ENCODE peak calls at places on chromosomes 16 and 17, in seven cellular contexts. C, S, M, L, K, H and X are unnamed samples.

GRCh38 chr17:42891539-42892152 is 9.0 kb upstream of the G6PC1 start:
- DNase-seq in K (peak), C (no peak), L (peak), S (peak), M (no peak), H (no peak), X (peak)

GRCh38 chr17:78993241-78993956 is 13.7 kb upstream of the LGALS3BP start:
- DNase-seq in S (no peak), L (no peak), M (peak), H (peak), C (no peak), K (peak), X (peak)

GRCh38 chr17:5281814-5282638 is at the start of gene RABEP1:
- DNase-seq in C (peak), K (peak), S (peak), L (peak), H (peak), M (peak), X (peak)

GRCh38 chr16:81564368-81565060 is 119.9 kb downstream of the CMIP start:
- DNase-seq in S (no peak), M (no peak), L (no peak), H (no peak), C (no peak), K (no peak), X (no peak)

GRCh38 chr17:50908860-50909764 is 43.0 kb upstream of the TOB1 start:
- DNase-seq in M (no peak), C (peak), H (peak), S (no peak), K (peak), L (peak), X (no peak)

GRCh38 chr16:54287758-54288591 is 1.4 kb upstream of the IRX3 start:
- DNase-seq in C (no peak), M (peak), S (no peak), K (no peak), L (peak), H (no peak), X (no peak)

GRCh38 chr17:81388612-81389367 is 6.5 kb upstream of the BAHCC1 start:
- DNase-seq in C (no peak), L (peak), H (no peak), M (no peak), S (no peak), K (no peak), X (no peak)

GRCh38 chr16:35523991-35524390 is 2064.6 kb downstream of the TP53TG3F start:
- DNase-seq in K (no peak), M (no peak), S (no peak), L (no peak), C (no peak), H (no peak), X (no peak)

GRCh38 chr17:10243905-10244844 is 45.8 kb upstream of the GAS7 start:
- DNase-seq in K (no peak), M (no peak), H (no peak), S (no peak), L (no peak), C (peak), X (no peak)

GRCh38 chr16:86676216-86676800 is 98.0 kb downstream of the FOXL1 start:
- DNase-seq in M (no peak), S (no peak), L (no peak), C (no peak), K (no peak), H (no peak), X (no peak)

GRCh38 chr17:60139438-60140285 is 10.1 kb upstream of the CA4 start:
- DNase-seq in H (peak), K (peak), C (peak), S (no peak), L (peak), M (peak), X (peak)

GRCh38 chr17:45398800-45399199 is 33.9 kb downstream of the ARHGAP27 start:
- DNase-seq in K (no peak), S (no peak), M (no peak), H (no peak), L (no peak), C (no peak), X (no peak)

GRCh38 chr17:72171703-72172670 is 51.2 kb downstream of the SOX9 start:
- DNase-seq in M (no peak), S (no peak), L (no peak), C (no peak), H (no peak), K (no peak), X (no peak)

GRCh38 chr16:85003723-85004586 is 7.4 kb downstream of the ZDHHC7 start:
- DNase-seq in L (peak), M (no peak), S (no peak), H (no peak), K (peak), C (no peak), X (no peak)
- H3K27ac ChIP-seq in L (peak), M (no peak), S (peak), H (peak), K (peak), C (peak), X (peak)

GRCh38 chr16:31876955-31877828 is 3.6 kb downstream of the ZNF267 start:
- DNase-seq in K (no peak), H (no peak), L (no peak), S (no peak), C (no peak), M (no peak), X (no peak)
- H3K27ac ChIP-seq in K (no peak), H (peak), L (peak), S (peak), C (peak), M (no peak), X (peak)

DNA sequence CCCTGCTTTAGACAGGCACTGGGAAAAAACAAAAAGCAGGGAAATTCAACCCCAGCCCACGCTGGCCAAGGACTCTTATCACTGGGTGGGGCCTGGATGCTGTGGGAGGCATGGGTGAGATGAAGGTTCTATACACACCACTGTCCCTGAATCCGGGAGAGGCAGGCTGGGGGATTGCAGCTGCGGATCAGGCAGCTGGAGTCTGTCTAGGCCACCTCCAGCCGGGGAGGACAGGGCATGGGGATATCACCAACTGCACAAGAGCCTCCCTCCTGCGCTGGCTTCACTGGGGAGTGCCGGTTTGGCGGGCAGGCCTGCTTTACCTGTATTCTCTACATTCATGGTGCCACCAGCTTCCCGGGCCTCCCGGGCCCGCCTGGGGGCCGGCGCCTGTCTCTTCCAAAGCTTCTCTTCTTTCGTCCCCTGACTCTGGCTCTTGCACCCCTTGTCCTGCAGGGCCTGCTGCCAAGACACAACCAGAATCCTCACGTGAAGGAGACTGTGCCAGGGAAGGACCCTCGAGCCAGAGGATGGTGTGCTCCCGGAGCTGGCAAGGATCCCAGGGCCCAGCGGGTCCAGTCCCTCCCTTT is 13.9 kb downstream of the KIFC3 start:
- DNase-seq in M (no peak), S (no peak), K (no peak), C (no peak), H (no peak), L (peak), X (no peak)
- H3K27ac ChIP-seq in M (no peak), S (no peak), K (no peak), C (no peak), H (peak), L (no peak), X (no peak)

GRCh38 chr16:90042946-90043514 is 23.8 kb upstream of the DBNDD1 start:
- DNase-seq in H (no peak), M (no peak), K (peak), S (no peak), L (peak), C (no peak), X (no peak)

GRCh38 chr16:90041896-90042473 is 22.7 kb upstream of the DBNDD1 start:
- DNase-seq in S (no peak), M (no peak), H (no peak), K (peak), C (no peak), L (peak), X (no peak)

GRCh38 chr16:90043526-90043925 is 24.3 kb upstream of the DBNDD1 start:
- DNase-seq in K (peak), L (peak), M (no peak), S (no peak), H (no peak), C (no peak), X (no peak)

GRCh38 chr16:90037202-90037765 is 18.0 kb upstream of the DBNDD1 start:
- DNase-seq in K (peak), C (no peak), M (no peak), H (no peak), L (peak), S (no peak), X (no peak)

GRCh38 chr16:90040152-90041023 is 21.1 kb upstream of the DBNDD1 start:
- DNase-seq in S (no peak), L (peak), H (no peak), C (no peak), K (peak), M (no peak), X (no peak)
- H3K27ac ChIP-seq in S (no peak), L (no peak), H (no peak), C (no peak), K (no peak), M (no peak), X (no peak)

GRCh38 chr16:69691980-69692911 is 34.1 kb downstream of the NQO1 start:
- DNase-seq in S (no peak), H (no peak), L (no peak), K (no peak), C (no peak), M (no peak), X (no peak)
- H3K27ac ChIP-seq in S (no peak), H (peak), L (no peak), K (no peak), C (no peak), M (no peak), X (no peak)

GRCh38 chr16:10305912-10306311 is 79.9 kb upstream of the ATF7IP2 start:
- DNase-seq in C (no peak), H (no peak), K (no peak), M (no peak), S (no peak), L (no peak), X (no peak)
- H3K27ac ChIP-seq in C (no peak), H (no peak), K (no peak), M (no peak), S (no peak), L (no peak), X (no peak)

DNA sequence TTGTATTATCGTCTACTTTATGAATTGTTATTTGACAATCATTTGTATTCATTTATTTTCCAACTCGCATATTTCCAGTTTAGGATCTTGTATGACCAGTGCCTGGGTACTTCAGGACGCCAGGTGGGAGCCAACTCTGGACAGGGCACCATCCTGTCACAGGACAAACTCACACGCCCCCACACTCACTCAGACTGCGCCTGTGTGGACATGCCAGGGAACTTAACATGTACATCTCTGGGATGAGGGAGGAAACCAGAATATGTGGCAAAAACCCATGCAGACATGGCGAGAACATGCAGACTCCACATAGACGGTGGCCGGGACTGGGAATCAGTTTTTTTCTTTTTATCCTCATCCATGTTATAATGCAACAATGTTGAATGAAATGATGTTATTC is 68.5 kb downstream of the CLEC16A start:
- DNase-seq in S (no peak), L (no peak), C (no peak), H (no peak), M (no peak), K (no peak), X (no peak)
- H3K27ac ChIP-seq in S (no peak), L (no peak), C (no peak), H (no peak), M (no peak), K (no peak), X (no peak)